ENCODE peak calls at places on chromosomes 1 and 21, in four cellular contexts. P, T, L and R are unnamed samples.

GRCh38 chr1:101174722-101175121 is 62.1 kb upstream of the S1PR1 start:
- DNase-seq in T (peak; percentile 88), L (no peak), P (no peak), R (no peak)

GRCh38 chr1:54016343-54017282 is 1.4 kb downstream of the LDLRAD1 start:
- DNase-seq in L (no peak), T (peak; percentile 15), P (no peak), R (no peak)

GRCh38 chr1:43828574-43828973 is 105.0 kb upstream of the ARTN start:
- DNase-seq in P (no peak), L (no peak), T (no peak), R (no peak)

GRCh38 chr1:219883400-219884332 is 44.7 kb downstream of the SLC30A10 start:
- DNase-seq in T (no peak), P (no peak), L (no peak), R (no peak)

GRCh38 chr1:7888248-7889010 is 35.6 kb upstream of the UTS2 start:
- DNase-seq in P (no peak), L (no peak), T (no peak), R (no peak)

GRCh38 chr1:145991799-145992412 is 4.5 kb downstream of the TXNIP start:
- DNase-seq in P (no peak), T (no peak), L (no peak), R (no peak)

GRCh38 chr1:232440325-232441059 is 189.4 kb downstream of the SIPA1L2 start:
- DNase-seq in L (no peak), T (no peak), P (no peak), R (peak; percentile 60)

GRCh38 chr1:204323887-204324286 is 35.8 kb downstream of the PLEKHA6 start:
- DNase-seq in L (no peak), P (no peak), T (peak; percentile 55), R (peak; percentile 86)

GRCh38 chr1:23020731-23021130 is 1.5 kb downstream of the KDM1A start:
- DNase-seq in T (no peak), L (no peak), P (peak; percentile 9), R (no peak)

GRCh38 chr1:36479505-36480051 is 3.1 kb downstream of the CSF3R start:
- DNase-seq in T (peak; percentile 26), P (no peak), L (no peak), R (no peak)

GRCh38 chr1:177301425-177302124 is 130.8 kb downstream of the BRINP2 start:
- DNase-seq in L (no peak), P (no peak), T (no peak), R (no peak)

GRCh38 chr1:57848406-57848805 is 424.5 kb upstream of the DAB1 start:
- DNase-seq in T (no peak), P (no peak), L (no peak), R (no peak)

GRCh38 chr21:45979141-45979631 is 2.4 kb upstream of the COL6A1 start:
- DNase-seq in P (no peak), T (no peak), L (peak; percentile 63), R (peak; percentile 59)

GRCh38 chr1:227445746-227446145 is 117.6 kb upstream of the ZNF678 start:
- DNase-seq in L (no peak), P (no peak), T (no peak), R (no peak)

GRCh38 chr1:236552096-236552495 is 28.3 kb downstream of the LGALS8 start:
- DNase-seq in L (no peak), P (no peak), T (no peak), R (no peak)

GRCh38 chr1:108568589-108568988 is 8.7 kb downstream of the EEIG2 start:
- DNase-seq in L (no peak), P (no peak), T (no peak), R (no peak)

GRCh38 chr1:101605878-101606277 is 369.1 kb downstream of the S1PR1 start:
- DNase-seq in P (no peak), L (no peak), T (no peak), R (no peak)

GRCh38 chr21:25396135-25396711 is 211.1 kb downstream of the MRPL39 start:
- DNase-seq in L (no peak), P (no peak), T (no peak), R (peak; percentile 91)

GRCh38 chr1:15100369-15101111 is 53.0 kb upstream of the TMEM51 start:
- DNase-seq in L (no peak), T (peak; percentile 14), P (peak; percentile 68), R (peak; percentile 66)

GRCh38 chr1:10107985-10108663 is 75.4 kb downstream of the UBE4B start:
- DNase-seq in T (peak; percentile 89), P (no peak), L (no peak), R (no peak)

GRCh38 chr1:155263067-155263466 is 907 bp upstream of the SCAMP3 start:
- DNase-seq in P (no peak), T (no peak), L (no peak), R (no peak)

GRCh38 chr1:9870572-9870971 is 39.5 kb downstream of the CTNNBIP1 start:
- DNase-seq in T (no peak), P (no peak), L (peak; percentile 7), R (no peak)

GRCh38 chr1:235908742-235909520 is 42.2 kb upstream of the LYST start:
- DNase-seq in T (peak; percentile 86), L (no peak), P (no peak), R (no peak)

GRCh38 chr1:223153177-223154119 is 10.4 kb upstream of the TLR5 start:
- DNase-seq in L (no peak), T (no peak), P (no peak), R (peak; percentile 54)

GRCh38 chr21:41164981-41165650 is 2.8 kb upstream of the BACE2 start:
- DNase-seq in T (no peak), L (no peak), P (no peak), R (no peak)

GRCh38 chr1:202205523-202206190 is 12.1 kb downstream of the LGR6 start:
- DNase-seq in T (no peak), L (no peak), P (no peak), R (no peak)
- TF ChIP-seq CTCF in T (peak; percentile 27), L (no peak), P (peak; percentile 55), R (peak; percentile 46)

DNA sequence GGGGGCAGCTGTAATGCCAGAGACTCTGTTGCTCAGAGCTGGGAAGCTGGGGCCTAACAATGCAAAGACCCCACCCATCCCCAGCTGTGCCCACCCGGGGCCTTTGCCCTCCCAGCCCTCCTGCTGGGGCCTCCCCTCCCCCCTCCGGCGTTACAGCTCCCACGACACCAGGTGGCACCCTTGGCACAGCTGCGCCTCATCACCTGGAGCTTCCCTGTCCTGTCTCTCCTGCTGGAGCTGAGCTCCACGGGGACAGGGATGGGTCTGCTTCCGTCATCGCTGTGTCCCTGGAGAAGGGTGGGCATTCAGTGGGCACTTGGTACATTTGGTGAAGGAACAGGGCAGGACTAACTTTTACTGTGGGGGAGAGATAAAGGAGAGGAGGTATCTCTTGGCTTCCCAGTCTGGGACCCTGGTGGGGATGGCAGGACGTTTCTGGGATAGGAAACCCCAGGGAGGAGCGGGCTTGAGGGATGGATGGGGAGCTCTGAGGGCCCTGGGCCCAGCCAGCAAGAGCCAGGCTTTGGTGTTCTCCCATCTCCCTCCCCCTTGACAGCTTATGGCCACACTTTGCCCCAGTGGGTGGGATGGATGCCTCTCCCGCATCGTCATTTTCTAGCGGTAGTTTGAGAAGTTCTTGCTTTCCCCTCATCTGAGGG is 453.2 kb downstream of the PTPRU start:
- DNase-seq in T (no peak), L (no peak), P (no peak), R (no peak)
- TF ChIP-seq CTCF in T (no peak), L (no peak), P (no peak), R (no peak)

DNA sequence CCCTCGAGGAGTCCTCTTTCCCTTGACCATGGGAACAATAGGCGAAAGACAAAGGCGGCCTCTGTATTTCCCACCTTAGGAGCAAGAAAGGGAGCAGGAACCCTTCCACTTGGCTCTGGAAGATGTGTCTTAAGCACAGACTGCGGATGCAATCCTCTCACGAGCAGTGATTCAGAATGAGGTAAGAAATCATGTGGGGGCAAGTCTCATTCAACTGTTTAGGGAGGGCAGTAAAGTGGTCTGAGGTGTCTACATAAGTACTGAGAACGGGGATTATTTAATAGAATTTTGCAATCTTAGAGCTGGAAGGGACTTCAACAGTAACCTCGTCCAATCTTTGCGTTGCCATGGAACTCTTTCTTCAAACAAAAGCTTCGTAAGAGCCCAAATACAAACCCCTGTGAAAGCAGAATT is 1.6 kb upstream of the DYRK3 start:
- DNase-seq in P (no peak), L (no peak), T (peak; percentile 81), R (no peak)
- TF ChIP-seq CTCF in P (no peak), L (no peak), T (no peak), R (no peak)

DNA sequence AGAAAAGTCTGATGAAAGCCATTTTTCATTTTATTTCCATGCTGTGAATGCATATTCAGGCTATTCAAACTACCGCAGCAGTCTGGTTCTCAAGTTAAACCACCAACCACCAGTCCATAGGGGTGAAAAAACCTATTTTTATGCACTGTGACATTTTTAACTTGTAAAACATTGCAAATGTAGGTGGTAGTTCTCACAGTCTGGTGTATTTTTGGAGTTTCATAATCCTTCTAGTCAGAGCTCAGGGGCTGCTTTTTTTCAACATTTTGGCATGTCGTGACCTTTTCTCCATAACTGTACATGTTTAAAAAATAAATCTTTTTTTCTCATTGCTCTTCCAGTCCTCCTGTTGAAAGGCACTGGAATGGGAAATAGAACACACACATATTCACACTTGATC is 907.6 kb upstream of the ADGRL2 start:
- DNase-seq in P (no peak), T (no peak), L (no peak), R (no peak)
- TF ChIP-seq CTCF in P (no peak), T (no peak), L (no peak), R (no peak)